ENCODE peak calls at places on chromosomes 11 and 22, in seven cellular contexts. G, R, S, B, T, I and V are unnamed samples.

GRCh38 chr22:21921729-21922128 is 30.9 kb downstream of the PPM1F start:
- DNase-seq in G (no peak), B (no peak), I (no peak), R (no peak), T (no peak), S (no peak), V (no peak)

GRCh38 chr11:44726278-44727113 is at the start of gene TSPAN18:
- DNase-seq in G (no peak), B (peak), T (no peak), I (no peak), R (no peak), S (peak), V (no peak)

GRCh38 chr11:15227011-15227410 is 112.3 kb downstream of the INSC start:
- DNase-seq in I (no peak), B (no peak), T (no peak), G (no peak), R (no peak), S (no peak), V (no peak)

GRCh38 chr22:31082606-31083376 is 1.7 kb downstream of the SMTN start:
- DNase-seq in R (peak), G (peak), B (no peak), T (peak), S (peak), I (peak), V (peak)

GRCh38 chr11:42315846-42316245 is 856.4 kb upstream of the LRRC4C start:
- DNase-seq in G (no peak), S (no peak), T (no peak), B (no peak), R (no peak), I (no peak), V (no peak)

GRCh38 chr11:19924321-19925115 is 211.9 kb downstream of the NAV2 start:
- DNase-seq in S (no peak), B (no peak), I (no peak), G (no peak), T (no peak), R (no peak), V (no peak)

GRCh38 chr11:31656051-31656450 is 146.5 kb downstream of the ELP4 start:
- DNase-seq in G (no peak), T (peak), R (peak), S (no peak), B (no peak), I (no peak), V (no peak)

GRCh38 chr11:117026593-117027330 is 71.5 kb downstream of the SIK3 start:
- DNase-seq in R (peak), T (no peak), G (peak), I (no peak), S (no peak), B (no peak), V (peak)

GRCh38 chr22:19448739-19449421 is 1.4 kb upstream of the C22orf39 start:
- DNase-seq in T (no peak), I (no peak), B (no peak), R (no peak), G (no peak), S (no peak), V (no peak)

GRCh38 chr11:64359712-64360402 is 895 bp downstream of the RPS6KA4 start:
- DNase-seq in G (no peak), T (no peak), R (peak), I (no peak), S (no peak), B (no peak), V (no peak)

GRCh38 chr22:34842630-34843029 is 223.3 kb upstream of the ISX start:
- DNase-seq in R (no peak), G (no peak), B (no peak), S (no peak), I (peak), T (no peak), V (no peak)

GRCh38 chr11:100776212-100776896 is 89.3 kb downstream of the ARHGAP42 start:
- DNase-seq in B (no peak), S (no peak), G (peak), I (peak), T (peak), R (no peak), V (peak)

GRCh38 chr11:120660024-120660565 is 148.5 kb downstream of the GRIK4 start:
- DNase-seq in S (peak), T (peak), R (peak), G (peak), B (peak), I (peak), V (no peak)

GRCh38 chr11:117814766-117815261 is 9.7 kb downstream of the FXYD2 start:
- DNase-seq in I (peak), T (peak), R (peak), G (no peak), B (peak), S (peak), V (no peak)

GRCh38 chr11:65419773-65420481 is 2.7 kb upstream of the NEAT1 start:
- DNase-seq in B (no peak), T (peak), I (peak), S (peak), G (peak), R (peak), V (peak)